ENCODE peak calls at places on chromosomes 13 and 19, in four cellular contexts. One of them, this sample, is unnamed.

GRCh38 chr19:56958428-56958827 is 117.9 kb upstream of the PEG3 start:
- DNase-seq in cardiac muscle cell: no peak
- DNase-seq in RCC 7860: no peak
- DNase-seq in heart right ventricle: no peak
- DNase-seq in this sample: no peak

GRCh38 chr19:1908364-1908678 is 3.1 kb downstream of the ADAT3 start:
- DNase-seq in cardiac muscle cell: no peak
- DNase-seq in RCC 7860: no peak
- DNase-seq in heart right ventricle: no peak
- DNase-seq in this sample: no peak

GRCh38 chr19:8262431-8262830 is 45.7 kb downstream of the CD320 start:
- DNase-seq in cardiac muscle cell: no peak
- DNase-seq in RCC 7860: no peak
- DNase-seq in heart right ventricle: no peak
- DNase-seq in this sample: no peak

GRCh38 chr13:112688560-112689497 is 1.0 kb upstream of the ATP11A start:
- DNase-seq in cardiac muscle cell: peak
- DNase-seq in RCC 7860: no peak
- DNase-seq in heart right ventricle: no peak
- DNase-seq in this sample: peak

GRCh38 chr19:35151273-35152065 is 3.1 kb upstream of the FXYD5 start:
- DNase-seq in cardiac muscle cell: no peak
- DNase-seq in RCC 7860: no peak
- DNase-seq in heart right ventricle: no peak
- DNase-seq in this sample: peak

GRCh38 chr19:6472713-6473112 is 8.6 kb downstream of the CRB3 start:
- DNase-seq in cardiac muscle cell: no peak
- DNase-seq in RCC 7860: no peak
- DNase-seq in heart right ventricle: no peak
- DNase-seq in this sample: no peak

GRCh38 chr19:5714819-5715218 is 5.1 kb downstream of the LONP1 start:
- DNase-seq in cardiac muscle cell: no peak
- DNase-seq in RCC 7860: no peak
- DNase-seq in heart right ventricle: no peak
- DNase-seq in this sample: no peak

GRCh38 chr13:40480012-40480914 is 186.2 kb downstream of the FOXO1 start:
- DNase-seq in cardiac muscle cell: peak
- DNase-seq in RCC 7860: no peak
- DNase-seq in heart right ventricle: no peak
- DNase-seq in this sample: no peak

GRCh38 chr13:46621133-46621532 is 68.2 kb downstream of the LRCH1 start:
- DNase-seq in cardiac muscle cell: no peak
- DNase-seq in RCC 7860: no peak
- DNase-seq in heart right ventricle: no peak
- DNase-seq in this sample: no peak

GRCh38 chr13:110430391-110431338 is 123.6 kb downstream of the COL4A2 start:
- DNase-seq in cardiac muscle cell: no peak
- DNase-seq in RCC 7860: no peak
- DNase-seq in heart right ventricle: no peak
- DNase-seq in this sample: no peak

GRCh38 chr13:44313674-44314073 is 60.0 kb upstream of the SERP2 start:
- DNase-seq in cardiac muscle cell: no peak
- DNase-seq in RCC 7860: peak
- DNase-seq in heart right ventricle: no peak
- DNase-seq in this sample: no peak

GRCh38 chr13:33367931-33368330 is 82.4 kb upstream of the STARD13 start:
- DNase-seq in cardiac muscle cell: no peak
- DNase-seq in RCC 7860: no peak
- DNase-seq in heart right ventricle: no peak
- DNase-seq in this sample: no peak

GRCh38 chr13:47549219-47549752 is 451.8 kb downstream of the SUCLA2 start:
- DNase-seq in cardiac muscle cell: no peak
- DNase-seq in RCC 7860: no peak
- DNase-seq in heart right ventricle: no peak
- DNase-seq in this sample: no peak

GRCh38 chr19:5955638-5955935 is 22.4 kb downstream of the RANBP3 start:
- DNase-seq in cardiac muscle cell: no peak
- DNase-seq in RCC 7860: no peak
- DNase-seq in heart right ventricle: no peak
- DNase-seq in this sample: peak

GRCh38 chr13:52127783-52128702 is 830 bp downstream of the NEK5 start:
- DNase-seq in cardiac muscle cell: peak
- DNase-seq in RCC 7860: peak
- DNase-seq in heart right ventricle: peak
- DNase-seq in this sample: peak

GRCh38 chr19:30446844-30447243 is 74.7 kb downstream of the ZNF536 start:
- DNase-seq in cardiac muscle cell: no peak
- DNase-seq in RCC 7860: no peak
- DNase-seq in heart right ventricle: no peak
- DNase-seq in this sample: no peak

GRCh38 chr19:34171539-34171876 is 796 bp upstream of the LSM14A start:
- DNase-seq in cardiac muscle cell: no peak
- DNase-seq in RCC 7860: peak
- DNase-seq in heart right ventricle: no peak
- DNase-seq in this sample: no peak

GRCh38 chr19:5251096-5252065 is 89.2 kb downstream of the PTPRS start:
- DNase-seq in cardiac muscle cell: no peak
- DNase-seq in RCC 7860: no peak
- DNase-seq in heart right ventricle: no peak
- DNase-seq in this sample: no peak

GRCh38 chr19:3061214-3062161 is 807 bp downstream of the TLE5 start:
- DNase-seq in cardiac muscle cell: peak
- DNase-seq in RCC 7860: no peak
- DNase-seq in heart right ventricle: peak
- DNase-seq in this sample: peak

GRCh38 chr13:110669036-110669435 is 36.9 kb downstream of the CARS2 start:
- DNase-seq in cardiac muscle cell: no peak
- DNase-seq in RCC 7860: no peak
- DNase-seq in heart right ventricle: no peak
- DNase-seq in this sample: no peak

GRCh38 chr19:51185069-51185867 is 39.6 kb upstream of the CD33 start:
- DNase-seq in cardiac muscle cell: no peak
- DNase-seq in RCC 7860: no peak
- DNase-seq in heart right ventricle: no peak
- DNase-seq in this sample: no peak

GRCh38 chr19:53161123-53161522 is 2.3 kb upstream of the ZNF347 start:
- DNase-seq in cardiac muscle cell: no peak
- DNase-seq in RCC 7860: no peak
- DNase-seq in heart right ventricle: no peak
- DNase-seq in this sample: no peak

GRCh38 chr19:38502410-38503143 is 69.1 kb downstream of the RYR1 start:
- DNase-seq in cardiac muscle cell: no peak
- DNase-seq in RCC 7860: no peak
- DNase-seq in heart right ventricle: no peak
- DNase-seq in this sample: no peak

GRCh38 chr13:32208860-32209259 is 106.3 kb downstream of the ZAR1L start:
- DNase-seq in cardiac muscle cell: no peak
- DNase-seq in RCC 7860: no peak
- DNase-seq in heart right ventricle: no peak
- DNase-seq in this sample: peak